ENCODE peak calls at places on chromosome 14, in seven cellular contexts. Y, Q, B, P, H, J and O are unnamed samples.

GRCh38 chr14:69582207-69582606 is 7.5 kb upstream of the CCDC177 start:
- DNase-seq in Y (no peak), Q (no peak), B (no peak), P (no peak), H (no peak), J (peak), O (no peak)

GRCh38 chr14:42224053-42224888 is 617.6 kb downstream of the LRFN5 start:
- DNase-seq in Y (peak), Q (no peak), B (peak), P (peak), H (no peak), J (peak), O (peak)

GRCh38 chr14:95524706-95525512 is 8.5 kb upstream of the SYNE3 start:
- DNase-seq in Y (no peak), Q (no peak), B (no peak), P (no peak), H (no peak), J (no peak), O (no peak)

GRCh38 chr14:78902010-78902623 is 731.9 kb downstream of the NRXN3 start:
- DNase-seq in Y (peak), Q (no peak), B (peak), P (no peak), H (peak), J (peak), O (peak)

GRCh38 chr14:38079268-38079667 is 128.4 kb upstream of the SSTR1 start:
- DNase-seq in Y (no peak), Q (no peak), B (no peak), P (no peak), H (no peak), J (peak), O (peak)

GRCh38 chr14:27392153-27392552 is 794.3 kb upstream of the NOVA1 start:
- DNase-seq in Y (no peak), Q (no peak), B (no peak), P (no peak), H (no peak), J (no peak), O (no peak)

GRCh38 chr14:84144166-84144565 is 1385.8 kb upstream of the FLRT2 start:
- DNase-seq in Y (no peak), Q (no peak), B (no peak), P (no peak), H (no peak), J (no peak), O (no peak)

GRCh38 chr14:103693514-103693913 is 21.7 kb downstream of the XRCC3 start:
- DNase-seq in Y (no peak), Q (no peak), B (no peak), P (no peak), H (no peak), J (no peak), O (no peak)

GRCh38 chr14:95034806-95035205 is 122.5 kb downstream of the DICER1 start:
- DNase-seq in Y (no peak), Q (no peak), B (no peak), P (no peak), H (no peak), J (no peak), O (no peak)

GRCh38 chr14:38549549-38549948 is 293.7 kb upstream of the CLEC14A start:
- DNase-seq in Y (no peak), Q (no peak), B (no peak), P (no peak), H (no peak), J (no peak), O (no peak)

GRCh38 chr14:43438056-43438455 is 1069.0 kb downstream of the FSCB start:
- DNase-seq in Y (no peak), Q (no peak), B (no peak), P (no peak), H (no peak), J (no peak), O (no peak)

GRCh38 chr14:92409069-92409468 is 86.1 kb downstream of the SLC24A4 start:
- DNase-seq in Y (no peak), Q (no peak), B (no peak), P (no peak), H (no peak), J (no peak), O (no peak)

GRCh38 chr14:75470238-75470797 is 42.5 kb downstream of the JDP2 start:
- DNase-seq in Y (no peak), Q (no peak), B (no peak), P (no peak), H (no peak), J (no peak), O (peak)

GRCh38 chr14:89828473-89829200 is 125.9 kb downstream of the EFCAB11 start:
- DNase-seq in Y (no peak), Q (no peak), B (no peak), P (no peak), H (no peak), J (no peak), O (no peak)

GRCh38 chr14:97634786-97635185 is 837.6 kb downstream of the VRK1 start:
- DNase-seq in Y (no peak), Q (no peak), B (no peak), P (peak), H (peak), J (peak), O (peak)

GRCh38 chr14:76434220-76434619 is 58.3 kb downstream of the ESRRB start:
- DNase-seq in Y (no peak), Q (no peak), B (no peak), P (no peak), H (no peak), J (no peak), O (no peak)

GRCh38 chr14:22629357-22629756 is 14.8 kb downstream of the OR6J1 start:
- DNase-seq in Y (no peak), Q (no peak), B (no peak), P (no peak), H (no peak), J (no peak), O (no peak)

GRCh38 chr14:68569546-68569908 is 223.3 kb downstream of the ZFP36L1 start:
- DNase-seq in Y (no peak), Q (no peak), B (no peak), P (no peak), H (no peak), J (no peak), O (no peak)

GRCh38 chr14:52039124-52039815 is 29.6 kb downstream of the NID2 start:
- DNase-seq in Y (no peak), Q (no peak), B (no peak), P (no peak), H (no peak), J (no peak), O (no peak)

GRCh38 chr14:67575684-67576083 is 24.4 kb downstream of the PIGH start:
- DNase-seq in Y (no peak), Q (peak), B (no peak), P (no peak), H (no peak), J (no peak), O (no peak)

GRCh38 chr14:30131698-30132097 is 204.1 kb upstream of the PRKD1 start:
- DNase-seq in Y (no peak), Q (no peak), B (no peak), P (no peak), H (no peak), J (no peak), O (no peak)

GRCh38 chr14:28765907-28766504 is 581 bp upstream of the FOXG1 start:
- DNase-seq in Y (no peak), Q (no peak), B (no peak), P (no peak), H (no peak), J (peak), O (peak)

GRCh38 chr14:101480747-101481530 is 80.4 kb upstream of the DIO3 start:
- DNase-seq in Y (no peak), Q (peak), B (no peak), P (no peak), H (no peak), J (no peak), O (no peak)

GRCh38 chr14:69693145-69693544 is 73.8 kb upstream of the SRSF5 start:
- DNase-seq in Y (peak), Q (no peak), B (no peak), P (no peak), H (no peak), J (no peak), O (peak)

GRCh38 chr14:32572867-32573149 is 243.7 kb downstream of the AKAP6 start:
- DNase-seq in Y (no peak), Q (no peak), B (no peak), P (no peak), H (no peak), J (no peak), O (no peak)

GRCh38 chr14:72291908-72292688 is 359.9 kb downstream of the RGS6 start:
- DNase-seq in Y (no peak), Q (no peak), B (peak), P (peak), H (peak), J (peak), O (peak)

GRCh38 chr14:89349196-89350008 is 67.6 kb downstream of the FOXN3 start:
- DNase-seq in Y (peak), Q (no peak), B (peak), P (no peak), H (no peak), J (no peak), O (peak)

GRCh38 chr14:56933446-56933845 is 123.2 kb upstream of the OTX2 start:
- DNase-seq in Y (peak), Q (no peak), B (no peak), P (no peak), H (no peak), J (no peak), O (peak)

GRCh38 chr14:65528069-65528468 is 115.5 kb downstream of the FUT8 start:
- DNase-seq in Y (no peak), Q (no peak), B (no peak), P (no peak), H (no peak), J (no peak), O (no peak)

GRCh38 chr14:92607702-92608429 is 94.3 kb downstream of the RIN3 start:
- DNase-seq in Y (no peak), Q (no peak), B (no peak), P (no peak), H (no peak), J (no peak), O (peak)

GRCh38 chr14:51310453-51311074 is 70.5 kb downstream of the TMX1 start:
- DNase-seq in Y (no peak), Q (no peak), B (no peak), P (no peak), H (no peak), J (peak), O (no peak)

GRCh38 chr14:69996197-69996596 is 117.0 kb downstream of the SMOC1 start:
- DNase-seq in Y (no peak), Q (no peak), B (no peak), P (no peak), H (no peak), J (no peak), O (peak)